ENCODE peak calls at places on chromosomes 4 and X, in six cellular contexts. D, Y, Z, X, P and N are unnamed samples.

GRCh38 chrX:11437642-11438379 is 144.6 kb downstream of the AMELX start:
- DNase-seq in D (peak), Y (no peak), Z (no peak), X (no peak), P (peak), N (no peak)

GRCh38 chr4:47251363-47252135 is 212.0 kb downstream of the COMMD8 start:
- DNase-seq in D (no peak), Y (no peak), Z (no peak), X (no peak), P (no peak), N (no peak)

GRCh38 chrX:68832516-68833447 is 4.0 kb downstream of the EFNB1 start:
- DNase-seq in D (no peak), Y (no peak), Z (no peak), X (no peak), P (no peak), N (no peak)

GRCh38 chrX:152878976-152879755 is 18.7 kb upstream of the ZNF185 start:
- DNase-seq in D (no peak), Y (no peak), Z (no peak), X (no peak), P (no peak), N (no peak)

GRCh38 chr4:109077486-109077885 is 225.0 kb downstream of the COL25A1 start:
- DNase-seq in D (no peak), Y (no peak), Z (no peak), X (no peak), P (peak), N (no peak)

GRCh38 chrX:9873952-9874351 is 87.7 kb downstream of the SHROOM2 start:
- DNase-seq in D (no peak), Y (peak), Z (no peak), X (peak), P (no peak), N (no peak)

GRCh38 chr4:17188035-17188967 is 289.9 kb upstream of the LDB2 start:
- DNase-seq in D (peak), Y (no peak), Z (no peak), X (no peak), P (no peak), N (no peak)

GRCh38 chrX:153984351-153985178 is 12.0 kb downstream of the TMEM187 start:
- DNase-seq in D (no peak), Y (peak), Z (no peak), X (no peak), P (no peak), N (no peak)

GRCh38 chrX:8815460-8816065 is 14.4 kb upstream of the FAM9A start:
- DNase-seq in D (peak), Y (peak), Z (no peak), X (no peak), P (peak), N (no peak)

GRCh38 chr4:82560853-82561744 is 689 bp downstream of the TMEM150C start:
- DNase-seq in D (no peak), Y (peak), Z (no peak), X (no peak), P (no peak), N (peak)

GRCh38 chr4:143335979-143336827 is 473 bp upstream of the GAB1 start:
- DNase-seq in D (peak), Y (peak), Z (no peak), X (no peak), P (peak), N (no peak)

GRCh38 chr4:3483471-3483921 is 20.4 kb downstream of the DOK7 start:
- DNase-seq in D (no peak), Y (no peak), Z (no peak), X (no peak), P (no peak), N (no peak)